ENCODE peak calls at places on chromosomes 11 and 22, in four cellular contexts. J is HepG2, F is gastrocnemius medialis, C is type B pancreatic cell. S is an unnamed sample.

GRCh38 chr11:76763573-76764348 is 19.4 kb upstream of the TSKU start:
- DNase-seq in J (no peak), F (no peak), C (no peak), S (no peak)

GRCh38 chr11:46293616-46294015 is 16.2 kb downstream of the CREB3L1 start:
- DNase-seq in J (no peak), F (no peak), C (no peak), S (no peak)

GRCh38 chr11:15988693-15989231 is 367.6 kb downstream of the SOX6 start:
- DNase-seq in J (no peak), F (no peak), C (no peak), S (no peak)

GRCh38 chr11:75582935-75583709 is 21.1 kb downstream of the SERPINH1 start:
- DNase-seq in J (no peak), F (no peak), C (peak; percentile 82), S (peak; percentile 90)

GRCh38 chr22:41106122-41106968 is 14.0 kb downstream of the EP300 start:
- DNase-seq in J (peak; percentile 78), F (no peak), C (no peak), S (no peak)

GRCh38 chr11:134139873-134140331 is 71.0 kb downstream of the JAM3 start:
- DNase-seq in J (peak; percentile 58), F (no peak), C (no peak), S (peak; percentile 69)

GRCh38 chr22:19303785-19304184 is 12.3 kb upstream of the CLTCL1 start:
- DNase-seq in J (no peak), F (no peak), C (no peak), S (no peak)

GRCh38 chr11:18927550-18928322 is 11.5 kb downstream of the MRGPRX1 start:
- DNase-seq in J (no peak), F (no peak), C (no peak), S (no peak)

GRCh38 chr22:39960791-39961746 is 872 bp downstream of the TMA7B start:
- DNase-seq in J (no peak), F (no peak), C (no peak), S (peak; percentile 78)

GRCh38 chr22:33329398-33329797 is 271.2 kb upstream of the SYN3 start:
- DNase-seq in J (peak; percentile 33), F (no peak), C (no peak), S (no peak)

GRCh38 chr11:19642759-19643158 is 69.9 kb upstream of the NAV2 start:
- DNase-seq in J (no peak), F (no peak), C (no peak), S (no peak)

GRCh38 chr22:49151256-49152131 is 676.2 kb downstream of the BRD1 start:
- DNase-seq in J (no peak), F (no peak), C (no peak), S (no peak)

GRCh38 chr11:104705475-104706195 is 192.6 kb downstream of the CASP12 start:
- DNase-seq in J (no peak), F (peak; percentile 15), C (no peak), S (peak; percentile 30)

GRCh38 chr11:4125141-4125540 is 30.5 kb downstream of the RRM1 start:
- DNase-seq in J (no peak), F (no peak), C (no peak), S (no peak)

GRCh38 chr11:87038235-87038960 is 664 bp downstream of the TMEM135 start:
- DNase-seq in J (no peak), F (no peak), C (no peak), S (peak; percentile 42)

GRCh38 chr11:96338910-96339703 is 3.9 kb downstream of the MAML2 start:
- DNase-seq in J (peak; percentile 25), F (no peak), C (no peak), S (peak; percentile 56)

GRCh38 chr11:60887531-60887930 is 18.9 kb downstream of the PRPF19 start:
- DNase-seq in J (peak; percentile 66), F (no peak), C (no peak), S (peak; percentile 38)

GRCh38 chr22:36950797-36951590 is 37.6 kb downstream of the CSF2RB start:
- DNase-seq in J (no peak), F (no peak), C (no peak), S (no peak)

GRCh38 chr22:36948273-36949055 is 35.0 kb downstream of the CSF2RB start:
- DNase-seq in J (no peak), F (no peak), C (no peak), S (no peak)

GRCh38 chr22:36951746-36952145 is 38.3 kb downstream of the CSF2RB start:
- DNase-seq in J (no peak), F (no peak), C (no peak), S (no peak)

GRCh38 chr22:36942561-36942960 is 29.1 kb downstream of the CSF2RB start:
- DNase-seq in J (no peak), F (no peak), C (no peak), S (no peak)

GRCh38 chr22:36946436-36947158 is 33.2 kb downstream of the CSF2RB start:
- DNase-seq in J (no peak), F (no peak), C (no peak), S (peak; percentile 41)
- TF ChIP-seq CTCF in J (no peak), F (no peak), C (no peak), S (peak; percentile 12)

GRCh38 chr11:100203789-100204188 is 483.3 kb upstream of the ARHGAP42 start:
- DNase-seq in J (no peak), F (no peak), C (no peak), S (no peak)
- TF ChIP-seq CTCF in J (no peak), F (no peak), C (no peak), S (no peak)

DNA sequence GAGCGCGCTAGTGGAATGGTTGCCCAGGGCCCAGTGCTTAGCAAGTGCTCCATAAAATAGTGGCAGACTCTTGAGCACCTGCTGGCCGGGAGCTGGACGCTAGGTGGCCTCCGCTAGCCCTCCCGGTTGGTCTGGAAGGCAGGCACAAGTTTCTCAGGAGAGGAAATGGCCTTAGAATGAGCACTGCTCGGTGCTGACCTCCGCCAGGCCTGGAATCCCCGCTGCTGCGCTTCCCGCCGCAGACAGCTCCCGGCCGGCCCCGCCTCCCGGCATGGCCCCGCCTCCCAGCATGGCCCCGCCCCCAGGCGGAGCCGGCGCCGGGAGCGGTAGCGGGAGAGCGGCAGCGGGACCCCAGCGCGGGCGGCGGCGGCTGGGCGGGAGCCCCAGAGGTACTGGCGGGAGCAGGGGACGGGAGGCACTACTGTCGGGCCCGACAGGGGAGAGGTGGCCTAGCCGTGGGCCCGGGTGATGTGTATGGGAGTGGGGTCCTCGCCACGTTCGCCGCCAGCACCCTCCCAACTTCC is at the start of gene SIPA1:
- DNase-seq in J (peak; percentile 88), F (peak; percentile 28), C (peak; percentile 84), S (peak; percentile 94)
- TF ChIP-seq CTCF in J (peak; percentile 74), F (peak; percentile 36), C (peak; percentile 67), S (no peak)

GRCh38 chr22:29359469-29359868 is 28.9 kb downstream of the AP1B1 start:
- DNase-seq in J (peak; percentile 50), F (peak; percentile 31), C (no peak), S (no peak)
- TF ChIP-seq CTCF in J (peak; percentile 83), F (peak; percentile 83), C (peak; percentile 76), S (no peak)

GRCh38 chr22:45645526-45646414 is 25.9 kb upstream of the ATXN10 start:
- DNase-seq in J (no peak), F (peak; percentile 24), C (peak; percentile 87), S (peak; percentile 89)
- TF ChIP-seq CTCF in J (peak; percentile 90), F (peak; percentile 97), C (peak; percentile 97), S (peak; percentile 99)

DNA sequence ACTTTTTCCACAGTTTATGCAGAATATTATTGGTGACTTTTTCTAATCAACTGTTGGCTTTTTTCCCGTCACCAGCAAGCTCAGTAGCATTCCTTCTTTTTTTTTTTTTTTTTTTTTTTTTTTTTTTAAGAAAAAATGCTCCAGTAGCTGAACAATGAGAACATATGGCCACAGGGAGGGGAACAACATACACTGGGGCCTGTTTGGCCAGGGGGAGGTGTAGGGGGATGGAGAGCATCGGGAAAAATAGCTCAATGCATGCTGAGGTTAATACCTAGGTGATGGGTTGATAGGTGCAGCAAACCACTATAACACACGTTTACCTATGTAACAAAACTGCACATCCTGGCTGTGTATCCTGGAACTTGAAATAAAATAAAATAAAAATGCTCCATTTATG is 82.5 kb downstream of the ARHGAP42 start:
- DNase-seq in J (no peak), F (no peak), C (no peak), S (no peak)
- TF ChIP-seq CTCF in J (no peak), F (no peak), C (no peak), S (no peak)

GRCh38 chr11:42770444-42771065 is 541.2 kb upstream of the API5 start:
- DNase-seq in J (peak; percentile 30), F (no peak), C (no peak), S (peak; percentile 29)
- TF ChIP-seq CTCF in J (peak; percentile 64), F (no peak), C (peak; percentile 82), S (peak; percentile 33)

DNA sequence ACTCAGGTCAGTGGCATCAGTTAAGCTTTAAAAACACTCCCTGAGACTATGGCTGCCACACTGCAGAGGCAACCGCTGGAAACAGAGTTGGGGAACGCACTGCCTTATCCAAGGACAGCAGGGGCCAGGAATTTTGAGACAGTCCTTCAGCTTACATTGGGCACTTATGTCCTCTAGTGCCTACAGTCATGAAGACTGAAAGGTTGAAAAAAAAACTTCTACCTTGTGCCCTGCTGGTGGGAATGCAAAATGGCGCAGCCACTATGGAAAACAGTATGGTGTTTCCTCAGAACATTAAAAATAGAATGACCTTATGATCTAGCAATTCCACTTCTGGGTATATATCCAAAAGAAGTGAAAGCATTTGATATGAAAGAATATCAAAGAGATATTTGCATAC is 19.6 kb downstream of the DKK3 start:
- DNase-seq in J (peak; percentile 11), F (no peak), C (peak; percentile 16), S (no peak)
- TF ChIP-seq CTCF in J (no peak), F (no peak), C (peak; percentile 55), S (no peak)